ENCODE peak calls at places on chromosomes 5 and 9, in five cellular contexts. N is H1, T is GM12878, E is HepG2, P is K562. A is an unnamed sample.

GRCh38 chr5:116495786-116496185 is 78.8 kb downstream of the SEMA6A start:
- DNase-seq in N (no peak), T (no peak), E (no peak), P (no peak), A (no peak)

GRCh38 chr9:111190352-111190751 is 139.7 kb downstream of the OR2K2 start:
- DNase-seq in N (no peak), T (no peak), E (no peak), P (no peak), A (no peak)

GRCh38 chr9:109780453-109781033 is 545 bp downstream of the PALM2AKAP2 start:
- DNase-seq in N (no peak), T (no peak), E (no peak), P (no peak), A (peak)

GRCh38 chr9:129442791-129443511 is 177.9 kb downstream of the C9orf50 start:
- DNase-seq in N (no peak), T (no peak), E (peak), P (no peak), A (no peak)

GRCh38 chr5:145701404-145701803 is 133.7 kb downstream of the PRELID2 start:
- DNase-seq in N (no peak), T (no peak), E (no peak), P (no peak), A (no peak)

GRCh38 chr5:62341783-62342475 is 35.9 kb downstream of the KIF2A start:
- DNase-seq in N (no peak), T (no peak), E (no peak), P (no peak), A (no peak)

GRCh38 chr9:750264-750967 is 91.1 kb upstream of the DMRT1 start:
- DNase-seq in N (no peak), T (no peak), E (no peak), P (no peak), A (no peak)

GRCh38 chr5:97085126-97085786 is 57.2 kb downstream of the LIX1 start:
- DNase-seq in N (no peak), T (no peak), E (no peak), P (no peak), A (no peak)

GRCh38 chr9:93814561-93814960 is 140.6 kb downstream of the BARX1 start:
- DNase-seq in N (no peak), T (no peak), E (no peak), P (no peak), A (no peak)

GRCh38 chr5:156841737-156842136 is 8.4 kb upstream of the PPP1R2B start:
- DNase-seq in N (no peak), T (no peak), E (no peak), P (no peak), A (no peak)

GRCh38 chr9:130866474-130866965 is 30.1 kb downstream of the QRFP start:
- DNase-seq in N (peak), T (peak), E (peak), P (no peak), A (peak)

GRCh38 chr5:118597448-118597847 is 390.9 kb downstream of the DTWD2 start:
- DNase-seq in N (no peak), T (no peak), E (no peak), P (no peak), A (no peak)

GRCh38 chr5:32004404-32004803 is 169.7 kb downstream of the GOLPH3 start:
- DNase-seq in N (no peak), T (no peak), E (no peak), P (no peak), A (no peak)

GRCh38 chr5:106818552-106818951 is 852.2 kb downstream of the EFNA5 start:
- DNase-seq in N (no peak), T (no peak), E (no peak), P (no peak), A (no peak)

GRCh38 chr5:34695275-34696032 is 39.3 kb downstream of the RAI14 start:
- DNase-seq in N (no peak), T (no peak), E (no peak), P (no peak), A (no peak)

GRCh38 chr5:83718936-83719495 is 1.6 kb downstream of the HAPLN1 start:
- DNase-seq in N (no peak), T (no peak), E (no peak), P (no peak), A (no peak)

GRCh38 chr9:97873410-97873809 is 20.4 kb downstream of the FOXE1 start:
- DNase-seq in N (no peak), T (no peak), E (no peak), P (no peak), A (peak)

GRCh38 chr5:173047838-173048105 is 8.4 kb upstream of the CREBRF start:
- DNase-seq in N (no peak), T (no peak), E (no peak), P (no peak), A (no peak)

GRCh38 chr5:154753792-154754191 is 1.4 kb upstream of the LARP1 start:
- DNase-seq in N (no peak), T (no peak), E (no peak), P (no peak), A (no peak)

GRCh38 chr9:104864675-104865104 is 63.3 kb downstream of the ABCA1 start:
- DNase-seq in N (no peak), T (no peak), E (no peak), P (no peak), A (no peak)

GRCh38 chr5:42366051-42366450 is 57.2 kb upstream of the GHR start:
- DNase-seq in N (no peak), T (no peak), E (no peak), P (no peak), A (no peak)

GRCh38 chr5:1703352-1704050 is 96.1 kb downstream of the MRPL36 start:
- DNase-seq in N (no peak), T (no peak), E (no peak), P (no peak), A (no peak)
- TF ChIP-seq SP1 in N (no peak), T (no peak), E (no peak), P (no peak), A (no peak)

GRCh38 chr5:56676091-56676768 is 139.1 kb upstream of the MAP3K1 start:
- DNase-seq in N (no peak), T (no peak), E (peak), P (peak), A (no peak)
- TF ChIP-seq ATF2 in N (no peak), T (no peak), E (peak), P (no peak), A (no peak)

GRCh38 chr5:131259326-131259725 is 4.5 kb upstream of the CDC42SE2 start:
- DNase-seq in N (no peak), T (no peak), E (no peak), P (no peak), A (no peak)
- TF ChIP-seq SP1 in N (no peak), T (no peak), E (no peak), P (no peak), A (no peak)

GRCh38 chr5:41346609-41347008 is 133.3 kb upstream of the C6 start:
- DNase-seq in N (no peak), T (no peak), E (no peak), P (no peak), A (no peak)
- TF ChIP-seq ATF2 in N (no peak), T (no peak), E (no peak), P (no peak), A (no peak)